ENCODE peak calls at places on chromosomes 16 and 17, in six cellular contexts. T, X, Z, V, O and L are unnamed samples.

GRCh38 chr16:29852654-29853053 is 10.4 kb downstream of the CDIPT start:
- DNase-seq in T (no peak), X (no peak), Z (peak; percentile 87), V (no peak), O (no peak), L (no peak)

GRCh38 chr17:49035470-49036269 is 38.5 kb downstream of the IGF2BP1 start:
- DNase-seq in T (no peak), X (no peak), Z (peak; percentile 51), V (peak; percentile 20), O (peak; percentile 74), L (no peak)

GRCh38 chr17:76276069-76276431 is 10.9 kb downstream of the UBALD2 start:
- DNase-seq in T (no peak), X (no peak), Z (peak; percentile 43), V (no peak), O (no peak), L (no peak)

GRCh38 chr17:74807925-74808324 is 31.8 kb upstream of the NAT9 start:
- DNase-seq in T (no peak), X (no peak), Z (no peak), V (peak; percentile 41), O (no peak), L (no peak)

GRCh38 chr17:13350466-13350865 is 251.3 kb downstream of the HS3ST3A1 start:
- DNase-seq in T (no peak), X (no peak), Z (no peak), V (no peak), O (no peak), L (no peak)

GRCh38 chr17:70080541-70081347 is 5.7 kb downstream of the KCNJ16 start:
- DNase-seq in T (no peak), X (no peak), Z (no peak), V (no peak), O (no peak), L (no peak)

GRCh38 chr17:20896153-20896649 is 146.6 kb downstream of the USP22 start:
- DNase-seq in T (no peak), X (peak; percentile 23), Z (no peak), V (no peak), O (no peak), L (no peak)

GRCh38 chr16:81946206-81946605 is 65.1 kb downstream of the SDR42E1 start:
- DNase-seq in T (no peak), X (no peak), Z (no peak), V (no peak), O (no peak), L (no peak)

GRCh38 chr17:56434610-56435009 is 158.9 kb upstream of the NOG start:
- DNase-seq in T (no peak), X (no peak), Z (no peak), V (no peak), O (no peak), L (no peak)

GRCh38 chr17:78294776-78295175 is 63.3 kb downstream of the TMEM235 start:
- DNase-seq in T (no peak), X (no peak), Z (peak; percentile 38), V (no peak), O (no peak), L (no peak)

GRCh38 chr16:11949527-11949926 is 7.7 kb upstream of the NPIPB2 start:
- DNase-seq in T (no peak), X (no peak), Z (peak; percentile 62), V (no peak), O (peak; percentile 55), L (peak; percentile 31)

GRCh38 chr16:84054916-84055315 is 12.3 kb upstream of the SLC38A8 start:
- DNase-seq in T (no peak), X (no peak), Z (no peak), V (no peak), O (no peak), L (no peak)

GRCh38 chr17:48952904-48953303 is 8.3 kb upstream of the SNF8 start:
- DNase-seq in T (no peak), X (no peak), Z (peak; percentile 48), V (no peak), O (no peak), L (no peak)

GRCh38 chr17:63774982-63775290 is 966 bp downstream of the DDX42 start:
- DNase-seq in T (no peak), X (peak; percentile 18), Z (peak; percentile 41), V (no peak), O (no peak), L (no peak)

GRCh38 chr17:7215652-7216139 is 3.9 kb downstream of the DLG4 start:
- DNase-seq in T (no peak), X (no peak), Z (peak; percentile 56), V (no peak), O (peak; percentile 41), L (no peak)
- H3K4me3 ChIP-seq in T (no peak overlapping the region), X (no peak overlapping the region), Z (peak overlapping the region; percentile 46), V (no peak overlapping the region), O (no peak overlapping the region), L (peak overlapping the region; percentile 61)

GRCh38 chr16:71726491-71727319 is 2.2 kb upstream of the PHLPP2 start:
- DNase-seq in T (no peak), X (no peak), Z (no peak), V (no peak), O (no peak), L (no peak)

GRCh38 chr16:71724320-71724751 is at the start of gene PHLPP2:
- DNase-seq in T (no peak), X (no peak), Z (no peak), V (no peak), O (no peak), L (no peak)

GRCh38 chr16:71721066-71721740 is 3.3 kb downstream of the PHLPP2 start:
- DNase-seq in T (no peak), X (no peak), Z (no peak), V (no peak), O (no peak), L (no peak)

GRCh38 chr16:71722801-71723536 is 1.5 kb downstream of the PHLPP2 start:
- DNase-seq in T (peak; percentile 48), X (peak; percentile 58), Z (peak; percentile 83), V (peak; percentile 78), O (peak; percentile 77), L (peak; percentile 61)

GRCh38 chr16:71723537-71724319 is 773 bp downstream of the PHLPP2 start:
- DNase-seq in T (no peak), X (peak; percentile 89), Z (peak; percentile 67), V (peak; percentile 51), O (peak; percentile 63), L (peak; percentile 81)
- H3K27ac ChIP-seq in T (peak overlapping the region; percentile 50), X (peak overlapping the region; percentile 51), Z (no peak overlapping the region), V (no peak overlapping the region), O (peak overlapping the region; percentile 83), L (peak overlapping the region; percentile 79)

DNA sequence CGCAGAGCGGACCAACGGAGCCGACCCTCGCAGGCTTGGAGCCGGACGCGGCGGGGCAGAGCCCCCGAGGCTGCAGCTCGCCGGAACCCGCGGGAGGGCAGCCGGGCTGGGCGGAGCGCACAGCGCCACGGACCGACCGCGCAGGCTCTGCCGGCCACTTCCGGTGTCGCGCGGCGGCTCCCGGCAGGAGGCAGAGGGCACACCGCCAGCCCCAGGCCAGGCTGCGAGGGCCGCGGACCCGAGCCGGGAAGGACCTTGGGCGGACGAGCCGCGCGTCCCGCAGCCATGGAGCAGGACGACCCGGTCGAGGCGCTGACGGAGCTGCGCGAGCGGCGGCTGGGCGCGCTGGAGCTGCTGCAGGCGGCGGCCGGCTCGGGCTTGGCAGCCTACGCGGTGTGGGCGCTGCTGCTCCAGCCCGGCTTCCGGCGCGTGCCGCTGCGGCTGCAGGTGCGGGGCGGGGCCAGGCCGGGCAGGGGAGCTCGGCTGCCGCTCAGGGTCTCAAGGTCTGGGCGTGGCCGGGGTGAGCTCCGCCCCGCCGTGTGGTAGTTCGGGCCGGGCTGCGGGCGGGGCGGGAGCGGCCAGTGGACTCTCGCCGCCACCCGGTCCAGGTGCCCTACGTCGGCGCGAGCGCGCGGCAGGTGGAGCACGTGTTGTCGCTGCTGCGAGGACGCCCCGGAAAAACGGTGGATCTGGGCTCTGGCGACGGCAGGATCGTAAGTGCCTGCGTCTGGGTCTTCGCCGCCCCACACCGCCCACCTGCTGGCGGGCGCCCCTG is at the start of gene ANTKMT:
- DNase-seq in T (no peak), X (peak; percentile 83), Z (peak; percentile 75), V (peak; percentile 74), O (peak; percentile 84), L (peak; percentile 53)
- H3K4me3 ChIP-seq in T (peak within 1 kb of the TSS; percentile 81), X (peak within 1 kb of the TSS; percentile 67), Z (peak within 1 kb of the TSS; percentile 90), V (peak within 1 kb of the TSS; percentile 69), O (peak within 1 kb of the TSS; percentile 93), L (peak within 1 kb of the TSS; percentile 62)

DNA sequence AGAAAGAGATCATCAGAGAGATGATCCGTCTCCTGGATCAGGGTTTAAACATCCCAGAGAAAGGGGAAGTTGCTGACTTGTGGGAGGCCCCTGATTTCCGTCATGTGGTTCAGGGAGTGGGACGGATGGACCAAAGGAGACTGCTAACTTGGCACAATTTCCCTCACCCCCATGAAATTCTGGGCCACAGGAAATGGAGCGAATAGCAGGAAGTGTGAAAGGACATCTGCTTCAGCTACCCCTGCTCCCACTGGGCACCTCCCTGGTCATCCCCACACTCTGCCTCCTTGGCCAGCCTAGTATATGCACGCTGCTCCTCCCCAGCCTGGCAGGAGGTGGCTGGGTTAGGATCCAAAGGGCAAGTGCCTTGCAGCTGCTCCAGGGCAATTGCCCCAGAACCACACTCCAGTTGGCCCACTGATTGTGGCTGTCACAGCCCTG is 1.3 kb downstream of the ARRB2 start:
- DNase-seq in T (no peak), X (no peak), Z (no peak), V (no peak), O (no peak), L (no peak)
- H3K27ac ChIP-seq in T (no peak overlapping the region), X (peak overlapping the region; percentile 77), Z (no peak overlapping the region), V (no peak overlapping the region), O (peak overlapping the region; percentile 94), L (peak overlapping the region; percentile 84)

GRCh38 chr16:68887107-68887506 is 43.8 kb downstream of the TANGO6 start:
- DNase-seq in T (no peak), X (no peak), Z (no peak), V (no peak), O (no peak), L (no peak)

GRCh38 chr16:68892214-68892613 is 48.9 kb downstream of the TANGO6 start:
- DNase-seq in T (no peak), X (no peak), Z (no peak), V (no peak), O (no peak), L (no peak)

GRCh38 chr16:68885321-68885720 is 42.0 kb downstream of the TANGO6 start:
- DNase-seq in T (no peak), X (no peak), Z (no peak), V (no peak), O (no peak), L (no peak)

GRCh38 chr16:68892898-68893297 is 49.6 kb downstream of the TANGO6 start:
- DNase-seq in T (no peak), X (no peak), Z (no peak), V (no peak), O (no peak), L (no peak)

GRCh38 chr16:68889508-68890150 is 46.3 kb downstream of the TANGO6 start:
- DNase-seq in T (no peak), X (no peak), Z (no peak), V (no peak), O (no peak), L (no peak)
- H3K4me3 ChIP-seq in T (no peak overlapping the region), X (no peak overlapping the region), Z (no peak overlapping the region), V (no peak overlapping the region), O (no peak overlapping the region), L (no peak overlapping the region)

GRCh38 chr16:26133401-26133800 is 441.6 kb downstream of the HS3ST4 start:
- DNase-seq in T (no peak), X (no peak), Z (no peak), V (no peak), O (no peak), L (no peak)
- H3K27ac ChIP-seq in T (no peak overlapping the region), X (no peak overlapping the region), Z (no peak overlapping the region), V (no peak overlapping the region), O (no peak overlapping the region), L (no peak overlapping the region)